ENCODE peak calls at places on chromosome 13, in four cellular contexts. O, V, M and B are unnamed samples.

GRCh38 chr13:23455401-23456185 is 22.1 kb upstream of the SACS start:
- DNase-seq in M (no peak), O (no peak), V (no peak), B (no peak)

GRCh38 chr13:40589285-40590109 is 76.9 kb downstream of the FOXO1 start:
- DNase-seq in O (peak; percentile 56), M (no peak), V (peak; percentile 88), B (no peak)

GRCh38 chr13:106472621-106473020 is 62.8 kb downstream of the EFNB2 start:
- DNase-seq in V (no peak), M (no peak), O (no peak), B (no peak)

GRCh38 chr13:107035778-107036177 is 467.8 kb upstream of the ARGLU1 start:
- DNase-seq in O (no peak), M (no peak), V (no peak), B (no peak)

GRCh38 chr13:65470781-65471180 is 1759.4 kb downstream of the PCDH9 start:
- DNase-seq in V (no peak), O (no peak), M (no peak), B (no peak)

GRCh38 chr13:75316427-75316826 is 165.5 kb downstream of the TBC1D4 start:
- DNase-seq in V (no peak), O (no peak), M (no peak), B (no peak)

GRCh38 chr13:94950303-94950702 is 238.0 kb upstream of the SOX21 start:
- DNase-seq in O (no peak), M (no peak), V (no peak), B (peak; percentile 18)

GRCh38 chr13:78121459-78122348 is 203.1 kb upstream of the EDNRB start:
- DNase-seq in M (peak; percentile 28), V (peak; percentile 28), O (peak; percentile 37), B (peak; percentile 75)

GRCh38 chr13:82636119-82636518 is 1246.2 kb downstream of the SLITRK1 start:
- DNase-seq in O (no peak), M (no peak), V (no peak), B (no peak)

GRCh38 chr13:33129886-33130285 is 113.7 kb downstream of the KL start:
- DNase-seq in O (no peak), M (no peak), V (no peak), B (no peak)

GRCh38 chr13:20350380-20350763 is 118.3 kb upstream of the GJB6 start:
- DNase-seq in O (no peak), V (no peak), M (no peak), B (no peak)

GRCh38 chr13:55439450-55439849 is 1701.3 kb upstream of the PRR20A start:
- DNase-seq in V (no peak), M (no peak), O (no peak), B (no peak)

GRCh38 chr13:32150794-32151193 is 119.2 kb downstream of the FRY start:
- DNase-seq in O (no peak), M (no peak), V (no peak), B (no peak)

GRCh38 chr13:110916671-110917142 is 1.8 kb upstream of the ANKRD10 start:
- DNase-seq in O (no peak), V (no peak), M (no peak), B (no peak)

GRCh38 chr13:107882708-107883560 is 332.4 kb downstream of the LIG4 start:
- DNase-seq in O (no peak), M (peak; percentile 73), V (no peak), B (no peak)

GRCh38 chr13:108269601-108270328 is at the start of gene TNFSF13B:
- DNase-seq in O (peak; percentile 7), M (no peak), V (peak; percentile 74), B (no peak)

GRCh38 chr13:65965496-65965895 is 1264.6 kb downstream of the PCDH9 start:
- DNase-seq in V (no peak), O (no peak), M (no peak), B (no peak)

GRCh38 chr13:105638446-105638845 is 897.0 kb downstream of the EFNB2 start:
- DNase-seq in M (no peak), V (no peak), O (no peak), B (no peak)

GRCh38 chr13:114145256-114145655 is 12.8 kb upstream of the RASA3 start:
- DNase-seq in O (no peak), V (no peak), M (no peak), B (no peak)

GRCh38 chr13:93881418-93881817 is 598.1 kb downstream of the DCT start:
- DNase-seq in M (no peak), V (no peak), O (no peak), B (no peak)

DNA sequence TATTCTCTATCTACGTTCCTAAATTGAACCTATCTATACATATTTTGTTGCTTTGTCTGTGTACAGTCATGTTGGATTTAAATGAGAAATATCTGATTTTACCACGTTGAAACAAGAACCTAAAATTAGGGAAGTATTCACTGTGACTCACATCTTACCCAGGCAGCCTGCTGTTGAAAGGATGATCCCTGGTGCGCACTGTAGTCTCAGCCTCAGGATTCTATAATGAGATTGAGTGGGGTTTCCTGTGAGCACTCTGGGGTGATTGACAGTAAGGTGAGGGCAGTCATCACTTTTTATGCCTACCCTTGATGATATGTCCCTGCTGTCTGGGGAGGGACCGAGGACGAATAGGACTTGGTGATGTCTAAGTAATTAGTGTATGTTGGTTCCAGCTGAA is 35.4 kb downstream of the PCCA start:
- DNase-seq in V (no peak), M (no peak), O (no peak), B (no peak)
- TF ChIP-seq SP1 in V (no peak), M (no peak), O (no peak), B (no peak)

GRCh38 chr13:30240608-30241007 is 66.7 kb downstream of the KATNAL1 start:
- DNase-seq in V (no peak), O (no peak), M (no peak), B (no peak)
- TF ChIP-seq TARDBP in V (no peak), O (no peak), M (no peak), B (no peak)

GRCh38 chr13:43128504-43128929 is 105.1 kb downstream of the DNAJC15 start:
- DNase-seq in V (no peak), O (no peak), M (no peak), B (peak; percentile 32)
- TF ChIP-seq SP1 in V (no peak), O (no peak), M (no peak), B (no peak)

GRCh38 chr13:67049744-67050143 is 180.4 kb downstream of the PCDH9 start:
- DNase-seq in V (no peak), O (no peak), M (no peak), B (no peak)
- TF ChIP-seq TARDBP in V (no peak), O (no peak), M (no peak), B (no peak)

GRCh38 chr13:25249001-25249543 is 38.2 kb downstream of the MTMR6 start:
- DNase-seq in M (no peak), O (peak; percentile 19), V (peak; percentile 17), B (peak; percentile 7)
- TF ChIP-seq SP1 in M (no peak), O (no peak), V (no peak), B (no peak)

GRCh38 chr13:43522788-43523187 is 264.0 kb downstream of the ENOX1 start:
- DNase-seq in M (no peak), O (no peak), V (no peak), B (no peak)
- TF ChIP-seq TARDBP in M (no peak), O (no peak), V (no peak), B (no peak)

GRCh38 chr13:30134578-30134977 is 172.8 kb downstream of the KATNAL1 start:
- DNase-seq in O (no peak), M (no peak), V (no peak), B (no peak)
- TF ChIP-seq SP1 in O (no peak), M (no peak), V (no peak), B (no peak)